ENCODE peak calls at places on chromosomes 2 and 18, in five cellular contexts. Q, A, L, O and Z are unnamed samples.

GRCh38 chr2:240048237-240048636 is 5.1 kb downstream of the OR6B3 start:
- DNase-seq in Q (no peak), A (no peak), L (no peak), O (no peak), Z (no peak)

GRCh38 chr18:68017385-68017784 is 500.9 kb upstream of the DSEL start:
- DNase-seq in Q (no peak), A (no peak), L (no peak), O (no peak), Z (no peak)

GRCh38 chr2:66688951-66689350 is 254.0 kb downstream of the MEIS1 start:
- DNase-seq in Q (no peak), A (no peak), L (no peak), O (no peak), Z (no peak)

GRCh38 chr18:25288340-25288955 is 63.5 kb downstream of the ZNF521 start:
- DNase-seq in Q (no peak), A (no peak), L (no peak), O (no peak), Z (no peak)

GRCh38 chr2:230011617-230012016 is 57.1 kb downstream of the SLC16A14 start:
- DNase-seq in Q (no peak), A (no peak), L (no peak), O (no peak), Z (no peak)

GRCh38 chr18:13258792-13259385 is 40.3 kb downstream of the LDLRAD4 start:
- DNase-seq in Q (no peak), A (no peak), L (no peak), O (no peak), Z (no peak)

GRCh38 chr2:52475600-52475999 is 1292.0 kb upstream of the CHAC2 start:
- DNase-seq in Q (no peak), A (no peak), L (no peak), O (no peak), Z (no peak)

GRCh38 chr2:32732912-32733472 is 105.1 kb downstream of the TTC27 start:
- DNase-seq in Q (no peak), A (no peak), L (no peak), O (no peak), Z (no peak)

GRCh38 chr2:239387811-239388210 is 13.0 kb downstream of the HDAC4 start:
- DNase-seq in Q (no peak), A (no peak), L (no peak), O (no peak), Z (no peak)

GRCh38 chr2:979286-979928 is 28.8 kb downstream of the SNTG2 start:
- DNase-seq in Q (no peak), A (no peak), L (no peak), O (no peak), Z (no peak)

GRCh38 chr2:121483021-121483420 is 47.7 kb upstream of the RNU4ATAC start:
- DNase-seq in Q (no peak), A (no peak), L (no peak), O (no peak), Z (no peak)

GRCh38 chr2:54239427-54239826 is 16.6 kb downstream of the TSPYL6 start:
- DNase-seq in Q (no peak), A (no peak), L (no peak), O (no peak), Z (peak; percentile 23)

GRCh38 chr2:237159006-237159897 is 73.6 kb downstream of the COPS8 start:
- DNase-seq in Q (no peak), A (peak; percentile 76), L (no peak), O (no peak), Z (no peak)

GRCh38 chr2:176100547-176101140 is 1.0 kb downstream of the HOXD12 start:
- DNase-seq in Q (no peak), A (no peak), L (no peak), O (peak; percentile 58), Z (no peak)

GRCh38 chr2:11157731-11158130 is 2.5 kb downstream of the SLC66A3 start:
- DNase-seq in Q (no peak), A (no peak), L (no peak), O (no peak), Z (no peak)

GRCh38 chr18:57437433-57437781 is 2.2 kb downstream of the ONECUT2 start:
- DNase-seq in Q (no peak), A (no peak), L (peak; percentile 40), O (no peak), Z (no peak)

GRCh38 chr2:200747668-200748618 is 63.8 kb upstream of the BZW1 start:
- DNase-seq in Q (no peak), A (no peak), L (peak; percentile 99), O (no peak), Z (no peak)

GRCh38 chr18:32956591-32957310 is 183.9 kb upstream of the KLHL14 start:
- DNase-seq in Q (no peak), A (no peak), L (no peak), O (no peak), Z (no peak)

GRCh38 chr2:25671622-25672021 is 1.8 kb downstream of the DTNB start:
- DNase-seq in Q (no peak), A (no peak), L (no peak), O (no peak), Z (no peak)

GRCh38 chr2:47070155-47070919 is 84.8 kb downstream of the STPG4 start:
- DNase-seq in Q (no peak), A (no peak), L (peak; percentile 72), O (no peak), Z (no peak)

DNA sequence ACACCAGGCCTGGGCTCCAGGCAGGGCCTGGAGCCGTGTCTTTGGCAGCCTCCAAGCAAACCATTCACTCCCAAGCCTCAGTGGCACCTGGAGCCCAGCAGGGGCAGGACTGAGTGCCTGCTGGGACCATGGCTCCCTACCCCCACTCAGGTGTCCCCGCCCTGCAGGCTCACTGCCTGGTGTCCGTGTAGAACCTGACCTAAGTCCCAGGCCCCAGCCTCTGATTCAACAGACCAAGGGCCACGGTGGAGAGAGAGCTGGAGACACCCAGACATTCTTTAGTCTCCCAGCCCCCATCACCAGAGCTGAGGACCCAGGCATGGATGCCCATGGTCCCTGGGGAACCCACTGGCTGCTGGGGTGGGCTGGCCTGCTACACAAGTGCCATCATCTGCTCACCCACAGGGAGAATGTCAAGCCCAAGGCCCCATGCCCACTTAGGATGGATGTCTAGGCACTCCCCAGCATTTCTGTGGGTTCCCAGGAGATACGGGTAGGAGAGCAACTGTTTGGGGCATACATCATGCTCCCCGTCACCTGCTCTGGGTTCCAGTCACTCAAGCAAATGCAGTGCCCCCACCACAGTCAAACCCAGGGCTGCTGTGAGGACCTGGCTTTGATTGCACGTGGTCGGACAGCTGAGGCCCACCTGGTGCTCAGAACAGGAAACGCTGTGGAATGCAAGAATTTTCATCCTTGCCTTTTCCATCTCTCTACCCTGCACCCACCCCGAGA is 42.9 kb upstream of the ATG16L1 start:
- DNase-seq in Q (no peak), A (no peak), L (peak; percentile 59), O (no peak), Z (peak; percentile 75)
- TF ChIP-seq POLR2A in Q (no peak), A (no peak), L (no peak), O (no peak), Z (no peak)

GRCh38 chr2:101899257-101899656 is 92.5 kb upstream of the IL1R2 start:
- DNase-seq in Q (no peak), A (no peak), L (no peak), O (no peak), Z (no peak)

GRCh38 chr2:101895039-101895438 is 96.7 kb upstream of the IL1R2 start:
- DNase-seq in Q (no peak), A (no peak), L (no peak), O (no peak), Z (no peak)

GRCh38 chr2:101893676-101894381 is 97.9 kb upstream of the IL1R2 start:
- DNase-seq in Q (no peak), A (no peak), L (no peak), O (no peak), Z (no peak)

GRCh38 chr2:101897301-101897700 is 94.5 kb upstream of the IL1R2 start:
- DNase-seq in Q (no peak), A (no peak), L (no peak), O (no peak), Z (no peak)

DNA sequence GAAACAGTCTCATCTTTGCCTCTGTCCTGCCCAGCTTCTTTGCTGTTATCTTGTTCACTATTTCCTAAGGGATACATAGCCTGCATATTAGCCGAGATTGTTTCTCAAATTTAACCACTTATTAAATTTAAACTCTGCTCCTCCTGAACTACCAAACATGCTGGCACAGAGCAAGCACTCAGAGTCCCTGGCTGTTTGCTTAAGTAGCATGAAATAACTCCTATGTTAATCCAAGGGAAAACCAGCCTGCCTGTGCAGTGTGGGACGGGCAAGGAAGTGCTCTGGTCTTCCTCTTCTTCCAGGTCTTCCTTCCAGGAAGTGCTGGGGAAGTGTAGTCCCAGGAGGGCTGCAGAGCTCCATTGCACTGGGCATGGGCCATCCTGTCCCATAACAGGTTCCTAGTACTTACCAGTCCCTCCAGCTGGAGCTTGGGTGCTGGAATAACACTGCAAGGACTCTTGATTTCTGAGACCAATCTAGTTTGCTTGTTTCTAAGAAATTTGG is 95.9 kb upstream of the IL1R2 start:
- DNase-seq in Q (no peak), A (no peak), L (no peak), O (no peak), Z (no peak)
- TF ChIP-seq POLR2A in Q (no peak), A (no peak), L (no peak), O (no peak), Z (no peak)

DNA sequence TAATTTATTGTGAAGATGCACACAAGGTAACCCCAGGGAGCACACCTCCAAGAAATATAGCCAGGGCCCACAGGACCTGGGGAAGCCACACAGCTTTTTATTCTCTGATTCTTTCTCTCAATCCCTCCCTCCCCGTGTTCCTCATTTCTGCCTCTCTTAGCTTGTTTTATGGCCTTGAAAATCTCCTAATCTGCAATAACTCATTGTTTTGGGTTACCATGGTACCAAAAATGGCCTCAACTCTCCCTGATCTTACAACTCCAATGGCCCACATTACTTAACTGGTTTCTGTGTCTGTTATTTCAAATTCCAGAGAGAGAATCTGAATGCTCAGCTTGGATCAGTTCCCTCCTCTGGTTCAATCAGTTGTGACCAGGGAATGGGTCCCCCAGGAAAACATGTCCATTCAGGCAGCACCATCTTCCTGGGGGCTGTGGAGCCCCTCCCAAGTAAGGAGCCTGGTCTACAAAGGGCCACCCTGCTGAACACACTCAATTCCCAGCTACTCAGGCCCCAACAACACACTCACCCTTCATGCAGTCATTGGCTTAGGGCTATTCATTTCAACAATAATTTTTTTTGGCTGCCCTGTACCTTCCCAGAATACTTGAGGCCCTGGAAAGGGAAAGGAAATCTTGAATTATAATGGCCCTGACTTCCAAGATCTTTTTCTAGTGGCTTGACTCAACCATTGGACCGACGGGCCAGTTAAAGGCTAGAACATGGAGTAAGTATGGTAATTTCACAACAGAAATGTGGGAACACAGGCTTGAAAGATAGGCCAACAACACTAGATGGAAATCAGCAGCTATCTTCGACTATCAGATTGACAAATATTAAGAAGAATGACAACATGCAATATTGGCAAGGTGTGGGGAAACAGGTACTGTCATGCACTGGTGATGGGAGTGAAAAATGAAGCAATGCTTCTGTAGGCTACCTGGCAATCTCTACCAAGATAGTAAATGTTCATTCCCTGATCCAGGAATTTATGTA is 41.6 kb upstream of the ST3GAL5 start:
- DNase-seq in Q (no peak), A (no peak), L (no peak), O (no peak), Z (no peak)
- TF ChIP-seq POLR2A in Q (no peak), A (no peak), L (no peak), O (no peak), Z (no peak)

GRCh38 chr18:905948-906415 is 1.3 kb downstream of the ADCYAP1 start:
- DNase-seq in Q (no peak), A (no peak), L (no peak), O (no peak), Z (no peak)

GRCh38 chr18:906416-907170 is 1.9 kb downstream of the ADCYAP1 start:
- DNase-seq in Q (no peak), A (no peak), L (no peak), O (no peak), Z (no peak)

GRCh38 chr18:903703-904102 is 968 bp upstream of the ADCYAP1 start:
- DNase-seq in Q (no peak), A (no peak), L (no peak), O (no peak), Z (no peak)

GRCh38 chr18:904135-905090 is at the start of gene ADCYAP1:
- DNase-seq in Q (no peak), A (no peak), L (no peak), O (no peak), Z (no peak)

GRCh38 chr18:905307-905947 is 756 bp downstream of the ADCYAP1 start:
- DNase-seq in Q (no peak), A (no peak), L (no peak), O (no peak), Z (no peak)
- TF ChIP-seq POLR2A in Q (no peak), A (no peak), L (no peak), O (no peak), Z (no peak)